ENCODE peak calls at places on chromosomes 16 and 17, in six cellular contexts. One of them, this sample, is unnamed.
A peak's percentile ranks its signal among the peaks of the same experiment; 100 is the strongest.

GRCh38 chr17:50148226-50149098 is 2.0 kb downstream of the PPP1R9B start:
- DNase-seq in suprapubic skin: no peak
- DNase-seq in right atrium auricular region: no peak
- DNase-seq in neuronal stem cell: no peak
- DNase-seq in CD8-positive, alpha-beta T cell: no peak
- DNase-seq in tibial artery: peak; percentile 70
- DNase-seq in this sample: peak; percentile 77

GRCh38 chr16:85898521-85899442 is at the start of gene IRF8:
- DNase-seq in suprapubic skin: no peak
- DNase-seq in neuronal stem cell: peak; percentile 81
- DNase-seq in tibial artery: peak; percentile 44
- DNase-seq in right atrium auricular region: peak; percentile 72
- DNase-seq in CD8-positive, alpha-beta T cell: peak; percentile 35
- DNase-seq in this sample: peak; percentile 90

GRCh38 chr16:87414251-87414680 is 22.1 kb downstream of the MAP1LC3B start:
- DNase-seq in suprapubic skin: no peak
- DNase-seq in neuronal stem cell: no peak
- DNase-seq in CD8-positive, alpha-beta T cell: no peak
- DNase-seq in tibial artery: no peak
- DNase-seq in right atrium auricular region: no peak
- DNase-seq in this sample: no peak

GRCh38 chr17:60729854-60730253 is 52.2 kb downstream of the BCAS3 start:
- DNase-seq in CD8-positive, alpha-beta T cell: no peak
- DNase-seq in suprapubic skin: no peak
- DNase-seq in right atrium auricular region: no peak
- DNase-seq in neuronal stem cell: no peak
- DNase-seq in tibial artery: no peak
- DNase-seq in this sample: no peak

GRCh38 chr17:37507108-37507507 is 17.4 kb downstream of the DUSP14 start:
- DNase-seq in CD8-positive, alpha-beta T cell: no peak
- DNase-seq in right atrium auricular region: no peak
- DNase-seq in suprapubic skin: no peak
- DNase-seq in tibial artery: no peak
- DNase-seq in neuronal stem cell: no peak
- DNase-seq in this sample: no peak

GRCh38 chr16:78742501-78743283 is 643.2 kb downstream of the WWOX start:
- DNase-seq in right atrium auricular region: no peak
- DNase-seq in neuronal stem cell: no peak
- DNase-seq in tibial artery: peak; percentile 42
- DNase-seq in suprapubic skin: peak; percentile 55
- DNase-seq in CD8-positive, alpha-beta T cell: peak; percentile 47
- DNase-seq in this sample: peak; percentile 37

GRCh38 chr16:84115919-84116719 is 623 bp downstream of the MBTPS1 start:
- DNase-seq in tibial artery: no peak
- DNase-seq in CD8-positive, alpha-beta T cell: peak; percentile 42
- DNase-seq in suprapubic skin: no peak
- DNase-seq in right atrium auricular region: no peak
- DNase-seq in neuronal stem cell: no peak
- DNase-seq in this sample: peak; percentile 69

GRCh38 chr16:78778724-78779004 is 679.2 kb downstream of the WWOX start:
- DNase-seq in neuronal stem cell: no peak
- DNase-seq in CD8-positive, alpha-beta T cell: no peak
- DNase-seq in right atrium auricular region: no peak
- DNase-seq in suprapubic skin: no peak
- DNase-seq in tibial artery: no peak
- DNase-seq in this sample: no peak

GRCh38 chr17:2830678-2831077 is 34.4 kb downstream of the RAP1GAP2 start:
- DNase-seq in suprapubic skin: no peak
- DNase-seq in tibial artery: no peak
- DNase-seq in neuronal stem cell: no peak
- DNase-seq in CD8-positive, alpha-beta T cell: no peak
- DNase-seq in right atrium auricular region: no peak
- DNase-seq in this sample: no peak

GRCh38 chr16:30358990-30359870 is 4.1 kb upstream of the CD2BP2 start:
- DNase-seq in suprapubic skin: no peak
- DNase-seq in CD8-positive, alpha-beta T cell: no peak
- DNase-seq in tibial artery: no peak
- DNase-seq in neuronal stem cell: no peak
- DNase-seq in right atrium auricular region: no peak
- DNase-seq in this sample: no peak

GRCh38 chr16:57626420-57627170 is 1.8 kb upstream of the ADGRG1 start:
- DNase-seq in neuronal stem cell: no peak
- DNase-seq in suprapubic skin: no peak
- DNase-seq in CD8-positive, alpha-beta T cell: no peak
- DNase-seq in tibial artery: no peak
- DNase-seq in right atrium auricular region: no peak
- DNase-seq in this sample: no peak

GRCh38 chr17:19555746-19556145 is 22.1 kb downstream of the SLC47A1 start:
- DNase-seq in CD8-positive, alpha-beta T cell: no peak
- DNase-seq in neuronal stem cell: no peak
- DNase-seq in suprapubic skin: no peak
- DNase-seq in right atrium auricular region: no peak
- DNase-seq in tibial artery: no peak
- DNase-seq in this sample: no peak

GRCh38 chr17:44844390-44844830 is 3.3 kb upstream of the HIGD1B start:
- DNase-seq in CD8-positive, alpha-beta T cell: no peak
- DNase-seq in right atrium auricular region: no peak
- DNase-seq in suprapubic skin: no peak
- DNase-seq in neuronal stem cell: no peak
- DNase-seq in tibial artery: no peak
- DNase-seq in this sample: no peak

GRCh38 chr17:50165867-50166517 is at the start of gene SGCA:
- DNase-seq in right atrium auricular region: no peak
- DNase-seq in CD8-positive, alpha-beta T cell: no peak
- DNase-seq in neuronal stem cell: no peak
- DNase-seq in tibial artery: no peak
- DNase-seq in suprapubic skin: no peak
- DNase-seq in this sample: peak; percentile 43

GRCh38 chr17:7889166-7889584 is 586 bp downstream of the CHD3 start:
- DNase-seq in neuronal stem cell: peak; percentile 66
- DNase-seq in tibial artery: peak; percentile 97
- DNase-seq in suprapubic skin: peak; percentile 97
- DNase-seq in right atrium auricular region: peak; percentile 96
- DNase-seq in CD8-positive, alpha-beta T cell: no peak
- DNase-seq in this sample: peak; percentile 99

GRCh38 chr17:60426596-60426995 is 4.3 kb downstream of the CHCT1 start:
- DNase-seq in suprapubic skin: no peak
- DNase-seq in tibial artery: no peak
- DNase-seq in right atrium auricular region: no peak
- DNase-seq in CD8-positive, alpha-beta T cell: no peak
- DNase-seq in neuronal stem cell: no peak
- DNase-seq in this sample: no peak

GRCh38 chr17:80724723-80725388 is 180.2 kb downstream of the RPTOR start:
- DNase-seq in CD8-positive, alpha-beta T cell: no peak
- DNase-seq in right atrium auricular region: no peak
- DNase-seq in tibial artery: no peak
- DNase-seq in neuronal stem cell: no peak
- DNase-seq in suprapubic skin: no peak
- DNase-seq in this sample: no peak

GRCh38 chr16:65713409-65713808 is 591.5 kb upstream of the CDH11 start:
- DNase-seq in CD8-positive, alpha-beta T cell: no peak
- DNase-seq in neuronal stem cell: no peak
- DNase-seq in tibial artery: no peak
- DNase-seq in right atrium auricular region: no peak
- DNase-seq in suprapubic skin: no peak
- DNase-seq in this sample: no peak

GRCh38 chr17:6208608-6209180 is 138.5 kb downstream of the WSCD1 start:
- DNase-seq in neuronal stem cell: no peak
- DNase-seq in CD8-positive, alpha-beta T cell: no peak
- DNase-seq in tibial artery: no peak
- DNase-seq in suprapubic skin: no peak
- DNase-seq in right atrium auricular region: no peak
- DNase-seq in this sample: no peak

GRCh38 chr17:6572997-6573396 is 16.6 kb upstream of the PITPNM3 start:
- DNase-seq in neuronal stem cell: no peak
- DNase-seq in right atrium auricular region: no peak
- DNase-seq in CD8-positive, alpha-beta T cell: no peak
- DNase-seq in suprapubic skin: no peak
- DNase-seq in tibial artery: no peak
- DNase-seq in this sample: no peak

DNA sequence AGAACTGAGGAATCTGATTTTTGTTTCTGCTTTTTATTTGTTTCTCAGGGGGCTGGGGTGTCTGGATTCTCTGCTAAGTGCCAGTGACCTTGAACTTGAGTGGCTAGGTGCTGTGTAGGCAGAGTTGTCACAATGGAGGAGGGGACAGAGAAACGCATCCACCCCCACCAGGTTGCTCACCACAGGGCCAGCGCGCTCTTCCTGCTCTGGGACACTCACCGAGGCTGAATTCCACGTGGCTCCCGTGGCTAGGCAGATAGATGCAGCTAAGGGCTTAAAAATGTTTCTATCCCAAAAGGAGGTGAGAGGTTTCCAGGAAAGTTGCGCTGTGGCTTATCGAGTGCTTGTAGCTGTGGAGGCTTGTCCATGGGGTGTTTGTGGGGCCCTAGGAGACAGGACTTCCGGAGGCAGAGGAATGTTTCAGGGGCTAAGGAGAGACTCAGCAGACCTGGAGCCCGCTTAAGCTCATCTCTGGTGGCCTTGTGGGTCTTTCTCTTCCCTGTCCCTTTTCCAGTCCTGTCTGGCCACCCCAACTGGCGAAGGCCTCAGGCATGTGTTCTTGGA is 36.8 kb downstream of the ADCY7 start:
- DNase-seq in tibial artery: peak; percentile 15
- DNase-seq in neuronal stem cell: no peak
- DNase-seq in right atrium auricular region: no peak
- DNase-seq in CD8-positive, alpha-beta T cell: no peak
- DNase-seq in suprapubic skin: peak; percentile 65
- DNase-seq in this sample: no peak
- H3K4me3 ChIP-seq in tibial artery: no peak overlapping the region
- H3K4me3 ChIP-seq in neuronal stem cell: no peak overlapping the region
- H3K4me3 ChIP-seq in right atrium auricular region: no peak overlapping the region
- H3K4me3 ChIP-seq in CD8-positive, alpha-beta T cell: no peak overlapping the region
- H3K4me3 ChIP-seq in suprapubic skin: no peak overlapping the region
- H3K4me3 ChIP-seq in this sample: no peak overlapping the region

GRCh38 chr17:42852351-42852750 is 1.4 kb downstream of the AOC3 start:
- DNase-seq in CD8-positive, alpha-beta T cell: no peak
- DNase-seq in neuronal stem cell: no peak
- DNase-seq in right atrium auricular region: no peak
- DNase-seq in suprapubic skin: no peak
- DNase-seq in tibial artery: peak; percentile 56
- DNase-seq in this sample: no peak
- H3K4me3 ChIP-seq in CD8-positive, alpha-beta T cell: no peak overlapping the region
- H3K4me3 ChIP-seq in neuronal stem cell: no peak overlapping the region
- H3K4me3 ChIP-seq in right atrium auricular region: peak overlapping the region; percentile 23
- H3K4me3 ChIP-seq in suprapubic skin: peak overlapping the region; percentile 33
- H3K4me3 ChIP-seq in tibial artery: peak overlapping the region; percentile 72
- H3K4me3 ChIP-seq in this sample: no peak overlapping the region

GRCh38 chr17:78267257-78268073 is 36.0 kb downstream of the TMEM235 start:
- DNase-seq in right atrium auricular region: no peak
- DNase-seq in neuronal stem cell: no peak
- DNase-seq in CD8-positive, alpha-beta T cell: no peak
- DNase-seq in tibial artery: no peak
- DNase-seq in suprapubic skin: no peak
- DNase-seq in this sample: no peak

GRCh38 chr17:78269893-78270490 is 38.6 kb downstream of the TMEM235 start:
- DNase-seq in tibial artery: no peak
- DNase-seq in neuronal stem cell: no peak
- DNase-seq in CD8-positive, alpha-beta T cell: no peak
- DNase-seq in right atrium auricular region: no peak
- DNase-seq in suprapubic skin: no peak
- DNase-seq in this sample: no peak

GRCh38 chr17:78268191-78268874 is 36.9 kb downstream of the TMEM235 start:
- DNase-seq in suprapubic skin: no peak
- DNase-seq in right atrium auricular region: no peak
- DNase-seq in tibial artery: no peak
- DNase-seq in CD8-positive, alpha-beta T cell: no peak
- DNase-seq in neuronal stem cell: no peak
- DNase-seq in this sample: no peak

GRCh38 chr17:78271419-78272160 is 40.2 kb downstream of the TMEM235 start:
- DNase-seq in suprapubic skin: no peak
- DNase-seq in neuronal stem cell: no peak
- DNase-seq in right atrium auricular region: no peak
- DNase-seq in tibial artery: no peak
- DNase-seq in CD8-positive, alpha-beta T cell: no peak
- DNase-seq in this sample: no peak

GRCh38 chr17:78268960-78269892 is 37.8 kb downstream of the TMEM235 start:
- DNase-seq in suprapubic skin: no peak
- DNase-seq in CD8-positive, alpha-beta T cell: no peak
- DNase-seq in right atrium auricular region: no peak
- DNase-seq in tibial artery: no peak
- DNase-seq in neuronal stem cell: no peak
- DNase-seq in this sample: peak; percentile 52
- H3K4me3 ChIP-seq in suprapubic skin: no peak overlapping the region
- H3K4me3 ChIP-seq in CD8-positive, alpha-beta T cell: no peak overlapping the region
- H3K4me3 ChIP-seq in right atrium auricular region: no peak overlapping the region
- H3K4me3 ChIP-seq in tibial artery: no peak overlapping the region
- H3K4me3 ChIP-seq in neuronal stem cell: peak overlapping the region; percentile 58
- H3K4me3 ChIP-seq in this sample: no peak overlapping the region

DNA sequence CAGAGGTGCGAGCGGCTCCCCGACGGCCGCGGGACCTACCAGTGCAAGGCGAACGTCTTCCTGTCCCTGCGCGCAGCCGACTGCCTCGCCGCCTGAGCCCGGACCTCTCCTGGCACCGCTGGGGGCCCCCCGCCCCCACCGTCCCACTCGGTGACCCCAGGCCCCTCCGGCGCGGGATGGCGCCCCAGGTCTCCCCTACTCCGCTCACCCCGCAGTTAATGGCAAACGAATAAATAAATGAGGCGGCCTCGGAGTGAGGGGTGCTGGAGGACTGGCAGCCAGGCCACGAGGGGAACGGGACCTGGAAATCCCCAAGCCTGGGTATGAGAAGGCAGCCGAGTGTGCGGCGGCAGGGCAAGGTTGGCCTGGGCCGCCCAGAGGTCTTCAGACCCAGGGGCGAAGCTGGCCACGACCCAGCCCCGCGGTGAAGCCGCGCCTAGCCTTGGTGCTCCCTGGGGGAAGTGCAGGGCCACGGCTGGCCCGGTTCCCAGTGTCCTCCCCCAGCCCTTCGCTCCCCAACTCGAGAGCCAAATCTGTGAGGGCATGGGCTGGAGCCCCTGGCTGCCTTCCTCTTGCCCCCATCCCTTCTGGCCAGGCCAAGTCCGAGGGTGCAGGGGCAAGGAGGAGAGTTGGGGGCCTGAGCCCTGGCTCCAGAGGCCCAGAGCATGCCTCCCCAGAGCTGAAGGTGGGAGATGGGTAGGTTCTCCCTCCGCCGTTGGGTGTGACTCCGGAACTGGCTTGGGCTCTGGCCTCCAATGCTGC is 796 bp downstream of the NPB start:
- DNase-seq in suprapubic skin: no peak
- DNase-seq in neuronal stem cell: no peak
- DNase-seq in right atrium auricular region: no peak
- DNase-seq in CD8-positive, alpha-beta T cell: no peak
- DNase-seq in tibial artery: no peak
- DNase-seq in this sample: no peak
- H3K4me3 ChIP-seq in suprapubic skin: peak overlapping the region; percentile 54
- H3K4me3 ChIP-seq in neuronal stem cell: no peak overlapping the region
- H3K4me3 ChIP-seq in right atrium auricular region: no peak overlapping the region
- H3K4me3 ChIP-seq in CD8-positive, alpha-beta T cell: no peak overlapping the region
- H3K4me3 ChIP-seq in tibial artery: peak overlapping the region; percentile 54
- H3K4me3 ChIP-seq in this sample: peak overlapping the region; percentile 24

GRCh38 chr17:43645450-43645764 is 16.3 kb downstream of the MEOX1 start:
- DNase-seq in suprapubic skin: no peak
- DNase-seq in tibial artery: no peak
- DNase-seq in neuronal stem cell: no peak
- DNase-seq in CD8-positive, alpha-beta T cell: no peak
- DNase-seq in right atrium auricular region: no peak
- DNase-seq in this sample: no peak
- H3K4me3 ChIP-seq in suprapubic skin: peak overlapping the region; percentile 66
- H3K4me3 ChIP-seq in tibial artery: peak overlapping the region; percentile 57
- H3K4me3 ChIP-seq in neuronal stem cell: no peak overlapping the region
- H3K4me3 ChIP-seq in CD8-positive, alpha-beta T cell: no peak overlapping the region
- H3K4me3 ChIP-seq in right atrium auricular region: no peak overlapping the region
- H3K4me3 ChIP-seq in this sample: no peak overlapping the region

This sample was measured in right lobe of liver.